ENCODE peak calls at places on chromosome 21, in four cellular contexts. H is HepG2, B is esophagus muscularis mucosa, J is GM12892. U is an unnamed sample.

GRCh38 chr21:36980280-36981048 is 14.0 kb upstream of the HLCS start:
- DNase-seq in H (no peak), J (no peak), B (no peak), U (no peak)

GRCh38 chr21:29303301-29303700 is 4.6 kb downstream of the BACH1 start:
- DNase-seq in H (no peak), B (no peak), J (no peak), U (no peak)

GRCh38 chr21:31363720-31364119 is 19.7 kb upstream of the TIAM1 start:
- DNase-seq in B (no peak), J (no peak), H (no peak), U (no peak)

GRCh38 chr21:21439761-21440160 is 441.6 kb downstream of the NCAM2 start:
- DNase-seq in J (no peak), B (no peak), H (no peak), U (no peak)

GRCh38 chr21:28334407-28334806 is 658.3 kb downstream of the LTN1 start:
- DNase-seq in B (no peak), H (no peak), J (no peak), U (no peak)

GRCh38 chr21:32138658-32139057 is 140.2 kb downstream of the MIS18A start:
- DNase-seq in J (no peak), H (no peak), B (no peak), U (no peak)

GRCh38 chr21:36532769-36533467 is 53.0 kb upstream of the CLDN14 start:
- DNase-seq in B (no peak), H (no peak), J (no peak), U (no peak)

GRCh38 chr21:44875341-44875740 is 1.9 kb upstream of the PTTG1IP start:
- DNase-seq in J (no peak), H (no peak), B (no peak), U (no peak)

GRCh38 chr21:37763298-37763697 is 153.0 kb downstream of the KCNJ6 start:
- DNase-seq in B (no peak), J (no peak), H (no peak), U (no peak)

GRCh38 chr21:46617267-46618051 is 12.6 kb upstream of the S100B start:
- DNase-seq in J (no peak), B (no peak), H (no peak), U (no peak)

GRCh38 chr21:42312626-42313104 is 2.5 kb downstream of the TFF3 start:
- DNase-seq in H (no peak), B (no peak), J (no peak), U (no peak)

GRCh38 chr21:29441651-29442050 is 142.9 kb downstream of the BACH1 start:
- DNase-seq in B (no peak), H (no peak), J (no peak), U (no peak)

GRCh38 chr21:44427241-44428120 is 27.8 kb upstream of the LRRC3 start:
- DNase-seq in B (no peak), H (no peak), J (no peak), U (no peak)

GRCh38 chr21:46114963-46115362 is 17.1 kb downstream of the COL6A2 start:
- DNase-seq in B (no peak), H (no peak), J (no peak), U (no peak)

GRCh38 chr21:14545906-14546480 is at the start of gene SAMSN1:
- DNase-seq in H (no peak), J (no peak), B (no peak), U (no peak)
- TF ChIP-seq POLR2A in H (no peak), J (peak), B (peak), U (no peak)

DNA sequence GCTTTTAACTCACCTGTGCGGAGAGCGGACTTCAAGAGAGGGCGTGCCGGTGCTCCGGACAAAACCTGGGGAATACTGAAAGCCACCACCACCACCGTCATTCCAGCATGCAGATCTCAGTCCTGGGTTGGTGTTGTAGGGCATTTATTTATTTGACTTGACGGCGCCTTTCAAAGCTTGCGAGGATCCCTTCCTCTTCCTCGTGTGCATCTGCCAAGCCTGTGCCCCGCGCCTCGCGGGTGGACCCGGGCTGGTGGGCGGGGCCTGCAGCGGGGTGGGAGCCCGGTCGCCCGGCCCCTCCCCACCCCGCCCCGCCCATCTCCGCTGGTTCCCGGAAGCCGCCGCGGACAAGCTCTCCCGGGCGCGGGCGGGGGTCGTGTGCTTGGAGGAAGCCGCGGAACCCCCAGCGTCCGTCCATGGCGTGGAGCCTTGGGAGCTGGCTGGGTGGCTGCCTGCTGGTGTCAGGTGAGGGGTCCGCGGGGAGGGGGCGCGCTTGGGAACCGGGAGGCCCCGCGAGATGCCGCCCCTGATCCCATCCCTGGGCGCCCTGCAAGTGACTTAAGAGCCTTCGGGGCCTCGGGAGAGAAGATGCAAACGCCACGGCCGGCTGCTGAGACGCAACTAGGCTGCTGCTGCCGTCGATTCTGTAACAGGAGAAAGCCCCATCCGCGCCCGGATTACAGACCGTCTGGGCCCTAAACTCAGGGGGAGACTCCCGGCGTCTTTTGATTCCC is at the start of gene IL10RB:
- DNase-seq in J (peak), H (peak), B (peak), U (peak)
- TF ChIP-seq POLR2A in J (peak), H (peak), B (peak), U (peak)

GRCh38 chr21:35048183-35048601 is 910 bp downstream of the RUNX1 start:
- DNase-seq in H (no peak), B (peak), J (no peak), U (no peak)

GRCh38 chr21:35050348-35051286 is 1.5 kb upstream of the RUNX1 start:
- DNase-seq in B (peak), J (no peak), H (no peak), U (peak)

GRCh38 chr21:35046880-35047229 is 2.2 kb downstream of the RUNX1 start:
- DNase-seq in B (no peak), J (no peak), H (peak), U (peak)

GRCh38 chr21:35051287-35051818 is 2.3 kb upstream of the RUNX1 start:
- DNase-seq in H (peak), J (peak), B (peak), U (peak)

DNA sequence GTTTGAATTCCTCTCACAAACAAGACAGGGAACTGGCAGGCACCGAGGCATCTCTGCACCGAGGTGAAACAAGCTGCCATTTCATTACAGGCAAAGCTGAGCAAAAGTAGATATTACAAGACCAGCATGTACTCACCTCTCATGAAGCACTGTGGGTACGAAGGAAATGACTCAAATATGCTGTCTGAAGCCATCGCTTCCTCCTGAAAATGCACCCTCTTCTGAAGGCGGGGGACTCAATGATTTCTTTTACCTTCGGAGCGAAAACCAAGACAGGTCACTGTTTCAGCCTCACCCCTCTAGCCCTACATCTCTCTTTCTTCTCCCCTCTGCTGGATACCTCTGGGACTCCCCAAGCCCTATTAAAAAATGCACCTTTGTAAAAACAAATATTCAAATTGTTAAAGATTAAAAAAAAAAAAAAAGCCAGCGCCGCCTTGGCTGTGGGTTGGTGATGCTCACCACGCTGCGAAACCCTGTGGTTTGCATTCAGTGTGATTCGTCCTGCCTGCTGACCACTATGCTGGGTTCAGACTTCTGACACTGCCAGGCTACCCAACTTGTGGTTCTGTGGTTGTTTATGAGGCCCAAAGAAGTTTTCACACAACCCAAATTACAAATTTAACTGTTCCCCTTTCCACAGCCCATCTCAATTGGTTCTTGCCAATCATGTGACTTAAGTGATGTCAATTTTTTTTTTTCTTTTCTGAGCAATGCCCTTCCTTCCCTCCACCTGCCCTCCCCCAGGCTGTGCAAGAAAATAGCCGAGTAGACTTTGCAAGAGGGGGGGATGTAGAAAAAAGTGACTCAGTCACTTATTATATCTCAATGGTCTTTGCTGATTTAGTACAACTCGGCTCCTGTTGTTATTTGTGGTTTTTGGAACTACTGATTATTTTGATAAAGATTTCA is at the start of gene RUNX1:
- DNase-seq in J (peak), H (no peak), B (peak), U (peak)
- TF ChIP-seq POLR2A in J (peak), H (no peak), B (no peak), U (peak)

DNA sequence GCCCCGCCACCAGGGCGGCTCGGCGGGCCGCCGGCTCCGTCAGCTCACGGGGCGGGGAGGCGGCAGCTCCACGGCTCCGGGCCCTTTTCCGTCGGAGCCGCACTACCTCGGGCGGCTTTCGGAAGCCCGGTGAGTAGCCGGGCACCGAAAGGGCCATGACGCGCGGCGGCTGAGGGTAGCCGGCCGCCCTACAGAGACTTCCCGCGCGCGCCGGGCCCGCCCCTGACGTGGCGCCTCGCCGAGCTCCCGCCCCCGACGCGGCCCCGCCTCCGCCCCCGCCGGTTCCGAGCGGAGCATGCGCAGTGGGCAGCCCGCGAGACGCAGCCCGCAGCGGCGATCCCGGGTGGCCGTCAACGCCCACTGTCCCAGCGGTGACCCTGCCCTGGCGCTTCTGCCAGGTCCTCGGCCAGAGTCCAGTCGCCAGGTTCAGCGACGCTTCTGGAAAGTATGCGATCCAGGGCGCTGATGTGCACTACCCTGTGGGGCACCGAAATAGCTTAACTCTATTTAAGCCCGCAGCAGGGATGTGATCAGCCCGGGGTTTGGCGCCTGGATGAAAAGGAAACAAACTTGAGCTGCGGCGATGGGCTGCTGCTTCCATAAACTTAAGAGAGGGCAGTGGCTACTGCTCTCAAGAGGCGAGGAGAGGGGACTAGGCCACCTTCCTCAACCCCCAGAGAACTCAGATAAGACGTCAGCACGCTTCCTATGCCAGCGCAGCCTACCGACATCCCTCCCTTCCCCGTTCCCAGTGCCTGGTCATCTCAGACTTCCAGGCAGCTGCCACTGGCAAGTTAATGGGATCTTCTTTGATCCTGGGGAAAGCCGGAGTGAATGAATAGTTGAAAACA is at the start of gene DONSON:
- DNase-seq in B (peak), J (peak), H (peak), U (peak)
- TF ChIP-seq POLR2A in B (no peak), J (peak), H (peak), U (peak)